ENCODE peak calls at places on chromosomes 11 and 22, in seven cellular contexts. One of them, this sample, is unnamed.

GRCh38 chr22:22428222-22429098 is 80.1 kb downstream of the ZNF280B start:
- DNase-seq in foreskin fibroblast: no peak
- DNase-seq in amniotic stem cell: no peak
- DNase-seq in activated CD8-positive, alpha-beta memory T cell treated with anti-CD3 and anti-CD28 coated beads for 48 hours: no peak
- DNase-seq in neural progenitor cell: no peak
- DNase-seq in Right ventricle myocardium superior: no peak
- DNase-seq in nephron progenitor cell: no peak
- DNase-seq in this sample: no peak

GRCh38 chr11:121347805-121348204 is 55.2 kb downstream of the SC5D start:
- DNase-seq in activated CD8-positive, alpha-beta memory T cell treated with anti-CD3 and anti-CD28 coated beads for 48 hours: no peak
- DNase-seq in nephron progenitor cell: no peak
- DNase-seq in Right ventricle myocardium superior: no peak
- DNase-seq in neural progenitor cell: no peak
- DNase-seq in amniotic stem cell: no peak
- DNase-seq in foreskin fibroblast: no peak
- DNase-seq in this sample: no peak

GRCh38 chr11:69075421-69076128 is 26.8 kb downstream of the TPCN2 start:
- DNase-seq in foreskin fibroblast: peak
- DNase-seq in amniotic stem cell: peak
- DNase-seq in activated CD8-positive, alpha-beta memory T cell treated with anti-CD3 and anti-CD28 coated beads for 48 hours: no peak
- DNase-seq in nephron progenitor cell: no peak
- DNase-seq in Right ventricle myocardium superior: peak
- DNase-seq in neural progenitor cell: no peak
- DNase-seq in this sample: peak

GRCh38 chr11:122882809-122883681 is 486 bp downstream of the JHY start:
- DNase-seq in Right ventricle myocardium superior: peak
- DNase-seq in activated CD8-positive, alpha-beta memory T cell treated with anti-CD3 and anti-CD28 coated beads for 48 hours: peak
- DNase-seq in nephron progenitor cell: peak
- DNase-seq in neural progenitor cell: peak
- DNase-seq in amniotic stem cell: peak
- DNase-seq in foreskin fibroblast: peak
- DNase-seq in this sample: no peak

GRCh38 chr22:23064381-23065068 is 5.8 kb upstream of the GNAZ start:
- DNase-seq in Right ventricle myocardium superior: peak
- DNase-seq in nephron progenitor cell: no peak
- DNase-seq in foreskin fibroblast: no peak
- DNase-seq in activated CD8-positive, alpha-beta memory T cell treated with anti-CD3 and anti-CD28 coated beads for 48 hours: no peak
- DNase-seq in amniotic stem cell: no peak
- DNase-seq in neural progenitor cell: no peak
- DNase-seq in this sample: no peak

GRCh38 chr11:95230054-95231034 is 658 bp downstream of the SESN3 start:
- DNase-seq in neural progenitor cell: peak
- DNase-seq in activated CD8-positive, alpha-beta memory T cell treated with anti-CD3 and anti-CD28 coated beads for 48 hours: no peak
- DNase-seq in amniotic stem cell: no peak
- DNase-seq in nephron progenitor cell: peak
- DNase-seq in foreskin fibroblast: peak
- DNase-seq in Right ventricle myocardium superior: no peak
- DNase-seq in this sample: peak

GRCh38 chr11:103779054-103779453 is 257.4 kb upstream of the DDI1 start:
- DNase-seq in nephron progenitor cell: no peak
- DNase-seq in amniotic stem cell: no peak
- DNase-seq in activated CD8-positive, alpha-beta memory T cell treated with anti-CD3 and anti-CD28 coated beads for 48 hours: no peak
- DNase-seq in foreskin fibroblast: no peak
- DNase-seq in neural progenitor cell: no peak
- DNase-seq in Right ventricle myocardium superior: no peak
- DNase-seq in this sample: peak

GRCh38 chr22:26360169-26360885 is 68.7 kb upstream of the ASPHD2 start:
- DNase-seq in foreskin fibroblast: peak
- DNase-seq in neural progenitor cell: peak
- DNase-seq in amniotic stem cell: peak
- DNase-seq in Right ventricle myocardium superior: peak
- DNase-seq in activated CD8-positive, alpha-beta memory T cell treated with anti-CD3 and anti-CD28 coated beads for 48 hours: peak
- DNase-seq in nephron progenitor cell: peak
- DNase-seq in this sample: peak

GRCh38 chr11:45812581-45813548 is 7.9 kb downstream of the SLC35C1 start:
- DNase-seq in foreskin fibroblast: peak
- DNase-seq in amniotic stem cell: no peak
- DNase-seq in Right ventricle myocardium superior: no peak
- DNase-seq in neural progenitor cell: no peak
- DNase-seq in activated CD8-positive, alpha-beta memory T cell treated with anti-CD3 and anti-CD28 coated beads for 48 hours: no peak
- DNase-seq in nephron progenitor cell: no peak
- DNase-seq in this sample: no peak

This sample was measured in fibroblast of lung.